ENCODE peak calls at places on chromosomes 1 and 21, in four cellular contexts. D is K562, I is HepG2, M is SK-N-SH. W is an unnamed sample.

GRCh38 chr1:161013104-161013590 is 7.8 kb downstream of the F11R start:
- DNase-seq in D (peak; percentile 34), I (no peak), M (no peak), W (no peak)

GRCh38 chr1:36553591-36554417 is 71.1 kb upstream of the CSF3R start:
- DNase-seq in D (peak; percentile 85), I (peak; percentile 59), M (peak; percentile 83), W (no peak)

GRCh38 chr1:209587778-209588177 is 4.3 kb downstream of the CAMK1G start:
- DNase-seq in D (no peak), I (no peak), M (no peak), W (no peak)

GRCh38 chr1:54121482-54122130 is 31.2 kb downstream of the CDCP2 start:
- DNase-seq in D (peak; percentile 93), I (peak; percentile 64), M (peak; percentile 96), W (no peak)

GRCh38 chr1:153921803-153922075 is 1.0 kb downstream of the GATAD2B start:
- DNase-seq in D (no peak), I (no peak), M (peak; percentile 4), W (no peak)

GRCh38 chr1:37306461-37306860 is 167.9 kb upstream of the ZC3H12A start:
- DNase-seq in D (no peak), I (no peak), M (no peak), W (no peak)

GRCh38 chr1:36520771-36521420 is 38.2 kb upstream of the CSF3R start:
- DNase-seq in D (no peak), I (no peak), M (no peak), W (no peak)

GRCh38 chr1:110581637-110582036 is 24.5 kb downstream of the KCNA2 start:
- DNase-seq in D (no peak), I (no peak), M (no peak), W (no peak)

GRCh38 chr1:38586993-38587646 is 272.5 kb downstream of the RRAGC start:
- DNase-seq in D (peak; percentile 87), I (peak; percentile 26), M (peak; percentile 72), W (peak; percentile 17)

GRCh38 chr1:2975466-2976179 is 45.6 kb upstream of the ACTRT2 start:
- DNase-seq in D (no peak), I (no peak), M (no peak), W (no peak)

GRCh38 chr1:181173761-181174371 is 85.4 kb downstream of the IER5 start:
- DNase-seq in D (no peak), I (no peak), M (no peak), W (no peak)

GRCh38 chr1:85148524-85149250 is 52.1 kb downstream of the SYDE2 start:
- DNase-seq in D (no peak), I (no peak), M (no peak), W (peak; percentile 73)

GRCh38 chr1:174194451-174194850 is 35.1 kb downstream of the RABGAP1L start:
- DNase-seq in D (peak; percentile 22), I (no peak), M (no peak), W (no peak)

GRCh38 chr1:174190800-174191199 is 31.5 kb downstream of the RABGAP1L start:
- DNase-seq in D (no peak), I (no peak), M (no peak), W (no peak)

GRCh38 chr1:174197088-174197487 is 37.8 kb downstream of the RABGAP1L start:
- DNase-seq in D (no peak), I (no peak), M (no peak), W (no peak)

GRCh38 chr1:174189424-174190062 is 30.2 kb downstream of the RABGAP1L start:
- DNase-seq in D (no peak), I (no peak), M (no peak), W (no peak)

GRCh38 chr1:174191255-174191906 is 32.1 kb downstream of the RABGAP1L start:
- DNase-seq in D (no peak), I (no peak), M (no peak), W (no peak)
- TF ChIP-seq YY1 in D (no peak), I (no peak), M (no peak), W (no peak)

GRCh38 chr21:45499201-45499750 is 43.0 kb downstream of the SLC19A1 start:
- DNase-seq in D (no peak), I (no peak), M (no peak), W (no peak)

GRCh38 chr21:45499970-45500575 is 42.2 kb downstream of the SLC19A1 start:
- DNase-seq in D (no peak), I (no peak), M (no peak), W (no peak)

GRCh38 chr21:45504021-45504515 is 38.2 kb downstream of the SLC19A1 start:
- DNase-seq in D (no peak), I (no peak), M (no peak), W (no peak)

GRCh38 chr21:45502600-45502999 is 39.6 kb downstream of the SLC19A1 start:
- DNase-seq in D (no peak), I (no peak), M (no peak), W (no peak)

DNA sequence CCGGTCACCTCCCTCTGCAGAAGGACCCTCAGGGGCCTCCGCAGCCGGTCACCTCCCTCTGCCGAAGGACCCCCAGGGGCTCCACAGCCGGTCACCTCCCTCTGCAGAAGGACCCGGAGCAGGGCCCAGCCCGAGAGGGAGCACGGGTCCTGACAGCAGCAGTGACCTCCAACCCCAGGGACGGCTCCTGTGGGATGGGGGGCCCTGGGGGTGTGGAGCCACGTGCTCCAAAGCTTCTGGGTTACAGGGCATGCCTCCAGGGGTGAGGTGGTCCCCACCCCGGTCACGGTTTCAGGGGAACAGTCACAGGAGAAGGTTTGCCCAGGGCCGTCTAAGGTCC is 40.3 kb downstream of the SLC19A1 start:
- DNase-seq in D (no peak), I (no peak), M (no peak), W (no peak)
- TF ChIP-seq SMC3 in D (no peak), I (no peak), M (no peak), W (no peak)

DNA sequence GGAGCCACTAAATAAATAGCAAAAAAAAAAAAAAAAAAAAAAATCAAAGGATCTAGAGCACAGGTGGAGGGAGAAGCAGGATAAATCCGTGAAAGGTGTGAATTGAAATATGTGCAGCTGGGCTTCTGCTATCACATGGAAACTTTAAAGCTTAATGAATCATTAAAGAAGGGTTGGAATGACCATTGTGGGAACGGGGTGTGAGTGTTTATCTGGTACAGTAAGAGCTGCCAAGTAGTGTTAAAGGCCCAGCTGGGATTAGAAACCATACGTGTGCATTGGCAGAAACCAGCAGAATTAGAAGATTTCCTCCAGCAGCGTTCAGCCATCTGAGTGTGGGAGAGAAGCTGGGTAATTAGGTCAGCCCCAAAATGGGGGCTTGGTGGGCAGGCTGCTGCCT is 13.4 kb downstream of the FALEC start:
- DNase-seq in D (no peak), I (no peak), M (no peak), W (no peak)
- TF ChIP-seq YY1 in D (no peak), I (no peak), M (no peak), W (no peak)

GRCh38 chr1:230986976-230987375 is 8.1 kb downstream of the ARV1 start:
- DNase-seq in D (no peak), I (no peak), M (no peak), W (no peak)

GRCh38 chr1:230987446-230987845 is 8.6 kb downstream of the ARV1 start:
- DNase-seq in D (no peak), I (no peak), M (no peak), W (no peak)

GRCh38 chr1:230994860-230995259 is 16.0 kb downstream of the ARV1 start:
- DNase-seq in D (no peak), I (no peak), M (no peak), W (no peak)

GRCh38 chr1:230992100-230992774 is 13.3 kb downstream of the ARV1 start:
- DNase-seq in D (no peak), I (no peak), M (no peak), W (no peak)
- TF ChIP-seq SMC3 in D (no peak), I (no peak), M (no peak), W (no peak)

DNA sequence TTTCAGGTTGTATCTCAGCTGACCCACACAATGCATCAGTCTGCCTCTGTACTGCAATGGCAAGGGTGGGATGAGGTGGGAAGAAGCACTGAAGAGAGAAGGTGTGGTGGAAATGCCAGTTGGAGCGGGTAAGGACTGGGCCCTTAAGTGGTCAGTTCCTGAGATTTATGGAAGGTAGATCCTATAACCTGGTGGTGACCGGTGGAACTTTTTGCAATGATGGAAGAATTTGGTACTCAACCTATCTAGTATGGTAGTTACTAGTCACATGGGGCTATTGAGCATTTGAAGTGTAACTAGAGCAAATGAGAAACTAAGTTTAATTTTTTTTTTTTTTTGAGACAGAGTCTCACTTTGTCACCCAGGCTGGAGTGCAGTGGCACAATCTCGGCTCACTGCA is 8.2 kb upstream of the HPCAL4 start:
- DNase-seq in D (no peak), I (no peak), M (no peak), W (no peak)
- TF ChIP-seq YY1 in D (no peak), I (no peak), M (no peak), W (no peak)

GRCh38 chr1:234544094-234544579 is 65.2 kb upstream of the TARBP1 start:
- DNase-seq in D (peak; percentile 65), I (peak; percentile 78), M (peak; percentile 86), W (no peak)
- TF ChIP-seq SMC3 in D (no peak), I (peak; percentile 1), M (no peak), W (no peak)

DNA sequence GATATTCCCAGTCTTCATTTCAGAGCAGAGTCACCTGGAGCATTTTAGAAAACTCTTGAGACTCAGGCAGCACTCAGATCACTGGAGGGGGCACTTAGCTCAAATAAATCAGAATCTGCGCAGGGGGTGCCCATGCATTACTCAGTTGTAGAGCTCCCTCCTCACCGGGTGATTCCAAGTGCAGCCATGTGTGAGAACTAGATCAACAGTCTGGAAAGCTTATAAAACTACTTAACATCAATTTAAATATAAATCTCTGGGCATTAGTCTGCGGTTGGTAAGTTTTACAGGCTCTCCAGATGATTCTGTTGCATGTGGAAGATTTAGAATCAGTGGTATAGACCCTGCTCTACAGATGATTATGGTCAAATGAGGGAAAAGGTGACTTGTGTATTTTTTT is 128.6 kb downstream of the ST6GALNAC3 start:
- DNase-seq in D (no peak), I (no peak), M (no peak), W (no peak)
- TF ChIP-seq YY1 in D (no peak), I (no peak), M (no peak), W (no peak)

DNA sequence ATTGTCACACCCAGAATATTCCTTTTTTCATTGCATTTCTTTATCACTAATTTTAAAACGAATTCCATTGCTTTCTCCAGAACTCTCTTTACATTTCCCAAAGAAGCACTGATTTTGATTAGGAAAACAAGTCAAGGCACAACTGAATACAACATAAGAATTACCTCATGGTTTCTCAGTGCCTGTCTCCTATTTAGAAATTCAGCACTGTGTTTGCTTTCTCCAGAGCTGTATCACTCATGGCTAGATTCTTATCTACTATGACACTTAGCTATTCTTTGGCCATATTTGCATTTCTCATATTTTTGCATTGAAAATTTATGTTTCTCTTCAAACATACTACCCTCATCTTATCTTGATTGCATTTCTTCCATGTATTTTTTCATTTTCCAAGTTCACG is 1402.0 kb downstream of the MRPL39 start:
- DNase-seq in D (no peak), I (no peak), M (peak; percentile 29), W (no peak)
- TF ChIP-seq SMC3 in D (no peak), I (no peak), M (no peak), W (no peak)